ENCODE peak calls at places on chromosomes 1 and 21, in seven cellular contexts. E is neuronal stem cell, M is cardiac muscle cell, Z is type B pancreatic cell, A is tibial artery, K is body of pancreas, G is mucosa of descending colon. B is an unnamed sample.

GRCh38 chr21:42112857-42113256 is 41.7 kb downstream of the UMODL1 start:
- DNase-seq in Z (no peak), K (no peak), M (peak; percentile 70), G (no peak), E (no peak), A (no peak), B (no peak)

GRCh38 chr1:202047977-202048376 is 37.6 kb downstream of the ELF3 start:
- DNase-seq in A (no peak), K (peak; percentile 59), E (no peak), Z (no peak), M (no peak), G (peak; percentile 73), B (no peak)

GRCh38 chr1:198520524-198521254 is 19.8 kb downstream of the ATP6V1G3 start:
- DNase-seq in G (no peak), E (no peak), Z (no peak), A (no peak), M (no peak), K (no peak), B (no peak)

GRCh38 chr1:41381691-41382530 is 20.7 kb downstream of the FOXO6 start:
- DNase-seq in M (peak; percentile 49), G (peak; percentile 38), A (peak; percentile 82), K (peak; percentile 52), Z (no peak), E (no peak), B (no peak)

GRCh38 chr1:88744142-88744541 is 60.1 kb downstream of the PKN2 start:
- DNase-seq in K (no peak), M (no peak), A (no peak), G (no peak), Z (no peak), E (no peak), B (no peak)

GRCh38 chr1:18547460-18547859 is 66.7 kb downstream of the KLHDC7A start:
- DNase-seq in Z (no peak), E (no peak), K (no peak), M (no peak), G (no peak), A (no peak), B (no peak)

GRCh38 chr1:209398330-209398991 is 185.1 kb upstream of the CAMK1G start:
- DNase-seq in Z (no peak), K (peak; percentile 48), G (peak; percentile 12), M (no peak), A (no peak), E (no peak), B (no peak)

GRCh38 chr1:110464340-110464739 is 13.4 kb downstream of the PROK1 start:
- DNase-seq in E (no peak), K (no peak), G (no peak), M (no peak), A (no peak), Z (no peak), B (no peak)